ENCODE peak calls at places on chromosome 14, in ten cellular contexts. E is body of pancreas, V is tibial artery, C is OCI-LY7, K is right atrium auricular region, D is HCT116, Q is upper lobe of right lung, R is Peyer's patch, H is thoracic aorta, Z is mucosa of descending colon. Y is an unnamed sample.
A peak's percentile ranks its signal among the peaks of the same experiment; 100 is the strongest.

GRCh38 chr14:100474176-100474575 is 113.0 kb downstream of the BEGAIN start:
- DNase-seq in H (no peak), D (no peak), Q (no peak), E (no peak), C (no peak), V (no peak), Z (no peak), K (no peak), R (no peak), Y (no peak)

GRCh38 chr14:49940805-49941421 is 48.0 kb downstream of the ARF6 start:
- DNase-seq in R (no peak), K (no peak), C (peak; percentile 66), V (no peak), H (no peak), Z (no peak), E (no peak), D (no peak), Q (no peak), Y (no peak)

GRCh38 chr14:34227834-34228662 is 234.0 kb downstream of the SPTSSA start:
- DNase-seq in H (no peak), K (peak; percentile 69), R (no peak), V (peak; percentile 66), C (peak; percentile 4), D (peak; percentile 37), Z (peak; percentile 84), E (peak; percentile 67), Q (peak; percentile 68), Y (no peak)

GRCh38 chr14:99321955-99322730 is 50.1 kb upstream of the BCL11B start:
- DNase-seq in K (no peak), Q (peak; percentile 40), R (no peak), H (no peak), D (no peak), C (no peak), E (no peak), V (no peak), Z (no peak), Y (no peak)

GRCh38 chr14:52917732-52918131 is 33.1 kb downstream of the FERMT2 start:
- DNase-seq in H (no peak), E (no peak), V (no peak), C (no peak), D (no peak), Z (no peak), R (no peak), K (no peak), Q (no peak), Y (no peak)

GRCh38 chr14:105748204-105748578 is 221.8 kb downstream of the TMEM121 start:
- DNase-seq in Q (peak; percentile 62), Z (no peak), C (no peak), K (no peak), E (peak; percentile 25), H (no peak), D (no peak), V (peak; percentile 63), R (no peak), Y (peak; percentile 66)

GRCh38 chr14:29126361-29126760 is 359.8 kb downstream of the FOXG1 start:
- DNase-seq in V (no peak), D (no peak), H (no peak), Q (no peak), Z (no peak), K (no peak), C (no peak), R (no peak), E (no peak), Y (no peak)

GRCh38 chr14:81452766-81453165 is 52.6 kb upstream of the STON2 start:
- DNase-seq in E (no peak), V (no peak), Q (no peak), R (no peak), Z (no peak), H (no peak), C (no peak), K (no peak), D (no peak), Y (no peak)

GRCh38 chr14:34220921-34221320 is 241.1 kb downstream of the SPTSSA start:
- DNase-seq in D (no peak), Z (no peak), R (no peak), V (no peak), K (no peak), Q (no peak), E (no peak), H (no peak), C (no peak), Y (no peak)

GRCh38 chr14:99791476-99792283 is 1.5 kb upstream of the EML1 start:
- DNase-seq in Q (no peak), V (no peak), Z (no peak), C (no peak), K (no peak), R (no peak), H (no peak), E (no peak), D (no peak), Y (no peak)

GRCh38 chr14:71430321-71431168 is 501.7 kb upstream of the RGS6 start:
- DNase-seq in R (no peak), V (no peak), Q (no peak), C (no peak), D (no peak), H (no peak), Z (no peak), K (no peak), E (no peak), Y (no peak)

GRCh38 chr14:51394391-51394790 is 154.3 kb downstream of the TMX1 start:
- DNase-seq in Q (no peak), R (no peak), E (no peak), C (no peak), H (no peak), V (no peak), Z (no peak), K (no peak), D (no peak), Y (no peak)

GRCh38 chr14:71119832-71120231 is 212.6 kb downstream of the PCNX1 start:
- DNase-seq in E (no peak), R (no peak), Q (no peak), D (no peak), C (no peak), H (no peak), V (no peak), K (no peak), Z (no peak), Y (no peak)

GRCh38 chr14:101005447-101005846 is 101.9 kb upstream of the RTL1 start:
- DNase-seq in E (peak; percentile 40), R (no peak), K (no peak), H (no peak), Z (no peak), V (peak; percentile 76), Q (no peak), D (no peak), C (no peak), Y (no peak)

GRCh38 chr14:62039871-62040270 is 277.7 kb downstream of the SNAPC1 start:
- DNase-seq in D (no peak), Z (no peak), H (no peak), C (no peak), Q (no peak), R (no peak), V (no peak), K (no peak), E (no peak), Y (no peak)

DNA sequence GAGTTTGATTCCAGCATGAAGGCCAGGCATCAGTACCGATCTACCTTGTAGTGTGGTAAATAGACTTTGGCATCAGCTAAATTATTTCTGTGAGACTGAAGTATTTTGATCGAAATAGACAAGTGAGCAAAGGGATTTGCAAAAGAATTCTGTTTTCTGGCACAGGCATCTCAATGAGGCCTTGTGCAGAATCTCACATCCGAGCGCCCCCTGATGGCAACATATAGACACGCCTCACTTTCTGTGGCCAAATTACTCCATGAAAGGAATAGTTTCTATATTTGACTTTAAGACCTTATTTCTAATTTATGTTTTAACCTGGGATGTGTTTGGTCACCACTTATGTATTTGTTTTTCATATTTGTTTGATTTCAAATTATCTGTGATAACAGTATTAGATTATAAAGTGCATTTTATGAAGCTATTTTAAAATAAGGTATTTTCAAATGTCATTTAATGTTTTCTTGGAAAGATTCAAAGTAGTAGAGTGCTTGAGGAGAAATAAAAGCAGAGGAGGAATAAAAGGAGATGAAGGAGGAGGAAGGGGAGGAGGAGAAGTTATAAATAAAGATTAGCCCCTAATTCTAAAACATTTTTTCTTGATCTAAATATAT is 731.9 kb downstream of the NRXN3 start:
- DNase-seq in D (no peak), R (no peak), K (no peak), V (no peak), E (peak; percentile 34), H (no peak), Z (peak; percentile 26), Q (no peak), C (peak; percentile 27), Y (no peak)
- TF ChIP-seq CTCF in D (peak; percentile 56), R (no peak), K (peak; percentile 46), V (no peak), E (peak; percentile 39), H (no peak), Z (no peak), Q (peak; percentile 50), C (peak; percentile 78), Y (peak; percentile 68)

DNA sequence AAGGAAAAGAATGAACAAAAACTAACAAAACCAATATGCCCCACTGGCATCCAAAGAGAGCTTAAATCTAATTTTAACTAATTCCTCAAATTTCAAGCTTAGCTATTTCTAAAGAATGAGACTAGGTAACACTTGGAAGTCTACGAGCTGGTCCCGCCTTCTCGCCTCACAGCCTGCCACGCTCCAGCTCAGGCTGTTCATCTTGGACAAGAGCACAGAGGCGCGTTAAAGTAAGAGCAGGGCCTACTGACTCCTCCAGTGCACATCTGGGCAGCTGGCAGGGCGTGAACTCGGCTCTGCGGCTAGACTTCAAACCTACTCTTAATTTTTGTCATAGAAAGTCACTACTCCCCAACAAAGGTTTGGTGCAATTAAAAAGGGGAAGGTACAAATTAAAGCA is 64.6 kb downstream of the DICER1 start:
- DNase-seq in V (no peak), E (no peak), H (no peak), C (no peak), K (no peak), Q (no peak), Z (no peak), R (no peak), D (no peak), Y (no peak)
- H3K36me3 ChIP-seq in V (peaks cover 72% of the 10 kb centered on the region), E (peaks cover 22% of the 10 kb centered on the region), H (peaks cover 37% of the 10 kb centered on the region), C (peaks cover 92% of the 10 kb centered on the region), K (peaks cover 76% of the 10 kb centered on the region), Q (peaks cover 88% of the 10 kb centered on the region), Z (peaks cover 11% of the 10 kb centered on the region), R (no peaks in the 10 kb centered on the region), D (peaks cover 14% of the 10 kb centered on the region), Y (peaks cover 95% of the 10 kb centered on the region)

GRCh38 chr14:26394114-26394855 is 203.5 kb downstream of the NOVA1 start:
- DNase-seq in V (no peak), R (no peak), Q (no peak), H (no peak), E (peak; percentile 6), C (no peak), Z (peak; percentile 41), K (no peak), D (no peak), Y (no peak)
- TF ChIP-seq CTCF in V (peak; percentile 34), R (no peak), Q (peak; percentile 25), H (peak; percentile 29), E (peak; percentile 49), C (no peak), Z (no peak), K (peak; percentile 49), D (no peak), Y (peak; percentile 47)

DNA sequence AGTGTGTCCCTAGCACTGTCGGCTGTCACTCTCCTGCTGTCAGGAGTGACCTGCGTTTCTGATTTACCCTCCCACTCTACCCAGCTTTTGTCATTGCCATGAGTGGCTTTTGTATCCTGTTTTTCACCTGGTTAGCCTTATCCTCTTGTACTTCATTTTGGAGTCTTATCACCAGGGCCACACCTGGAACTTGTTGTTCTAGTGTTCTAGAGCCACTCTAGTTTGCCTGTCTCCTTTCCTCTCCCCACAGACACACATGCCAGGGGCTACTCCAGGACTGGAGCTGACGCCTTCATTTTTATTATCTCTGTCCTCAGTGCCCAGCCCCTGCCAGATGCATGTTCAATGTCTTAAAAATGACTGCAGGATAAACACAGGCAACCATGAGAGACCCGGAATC is 34.2 kb downstream of the ZC3H14 start:
- DNase-seq in E (no peak), Z (no peak), Q (no peak), R (no peak), K (no peak), H (no peak), C (no peak), V (no peak), D (no peak), Y (no peak)
- H3K36me3 ChIP-seq in E (peaks cover 5% of the 10 kb centered on the region), Z (no peaks in the 10 kb centered on the region), Q (peaks cover 90% of the 10 kb centered on the region), R (no peaks in the 10 kb centered on the region), K (peaks cover 49% of the 10 kb centered on the region), H (peaks cover 33% of the 10 kb centered on the region), C (peaks cover 79% of the 10 kb centered on the region), V (peaks cover 75% of the 10 kb centered on the region), D (peaks cover 38% of the 10 kb centered on the region), Y (peaks cover 90% of the 10 kb centered on the region)